ENCODE peak calls at places on chromosome 17, in ten cellular contexts. L is stomach, M is HepG2, S is GM12878, V is esophagus muscularis mucosa, H is SK-N-SH, B is suprapubic skin, R is K562, C is H1, Z is sigmoid colon. Q is an unnamed sample.
A peak's percentile ranks its signal among the peaks of the same experiment; 100 is the strongest.

GRCh38 chr17:7111784-7112526 is 2.7 kb downstream of the ASGR2 start:
- DNase-seq in H (no peak), L (no peak), C (no peak), V (no peak), S (no peak), R (no peak), M (peak; percentile 23), Z (no peak), B (no peak), Q (no peak)

GRCh38 chr17:81566461-81567126 is 14.4 kb upstream of the FAAP100 start:
- DNase-seq in R (no peak), B (no peak), Z (peak; percentile 90), V (no peak), C (no peak), M (no peak), S (no peak), H (peak; percentile 70), L (peak; percentile 84), Q (peak; percentile 78)

GRCh38 chr17:57634713-57635465 is 110.2 kb downstream of the CCDC182 start:
- DNase-seq in M (no peak), C (no peak), R (peak; percentile 70), L (no peak), V (no peak), Z (no peak), B (peak; percentile 16), S (no peak), H (no peak), Q (no peak)

GRCh38 chr17:12522743-12523181 is 142.9 kb upstream of the MYOCD start:
- DNase-seq in B (no peak), M (peak; percentile 29), C (no peak), L (peak; percentile 49), R (no peak), Z (no peak), V (no peak), S (no peak), H (no peak), Q (no peak)

GRCh38 chr17:7156342-7156940 is 22.7 kb downstream of the ASGR1 start:
- DNase-seq in L (no peak), R (peak; percentile 54), H (no peak), V (no peak), S (no peak), Z (no peak), M (peak; percentile 79), C (no peak), B (no peak), Q (no peak)

GRCh38 chr17:81527591-81528383 is at the start of gene FSCN2:
- DNase-seq in S (no peak), L (peak; percentile 42), H (no peak), R (no peak), C (no peak), B (no peak), M (no peak), V (no peak), Z (no peak), Q (no peak)

GRCh38 chr17:41823580-41823979 is 10.8 kb downstream of the FKBP10 start:
- DNase-seq in C (no peak), M (no peak), B (no peak), R (no peak), S (no peak), Z (no peak), H (no peak), V (no peak), L (no peak), Q (no peak)

GRCh38 chr17:41800601-41801373 is 11.0 kb downstream of the P3H4 start:
- DNase-seq in Z (peak; percentile 74), C (peak; percentile 87), B (no peak), L (peak; percentile 65), M (peak; percentile 86), V (no peak), H (peak; percentile 18), R (peak; percentile 80), S (no peak), Q (peak; percentile 46)

GRCh38 chr17:78325076-78325712 is 34.7 kb downstream of the SOCS3 start:
- DNase-seq in H (no peak), Z (peak; percentile 89), C (no peak), S (no peak), M (no peak), B (no peak), R (peak; percentile 36), L (no peak), V (no peak), Q (no peak)

GRCh38 chr17:78322858-78323455 is 36.9 kb downstream of the SOCS3 start:
- DNase-seq in M (no peak), S (no peak), H (peak; percentile 85), B (no peak), Z (peak; percentile 88), R (no peak), L (no peak), V (no peak), C (no peak), Q (no peak)

GRCh38 chr17:78324391-78325075 is 35.3 kb downstream of the SOCS3 start:
- DNase-seq in B (peak; percentile 90), L (no peak), C (peak; percentile 65), R (no peak), S (no peak), M (no peak), Z (peak; percentile 94), V (peak; percentile 97), H (peak; percentile 89), Q (peak; percentile 89)

GRCh38 chr17:78323821-78324390 is 36.0 kb downstream of the SOCS3 start:
- DNase-seq in V (no peak), Z (peak; percentile 53), M (no peak), L (no peak), H (peak; percentile 71), B (no peak), C (no peak), S (no peak), R (no peak), Q (no peak)

DNA sequence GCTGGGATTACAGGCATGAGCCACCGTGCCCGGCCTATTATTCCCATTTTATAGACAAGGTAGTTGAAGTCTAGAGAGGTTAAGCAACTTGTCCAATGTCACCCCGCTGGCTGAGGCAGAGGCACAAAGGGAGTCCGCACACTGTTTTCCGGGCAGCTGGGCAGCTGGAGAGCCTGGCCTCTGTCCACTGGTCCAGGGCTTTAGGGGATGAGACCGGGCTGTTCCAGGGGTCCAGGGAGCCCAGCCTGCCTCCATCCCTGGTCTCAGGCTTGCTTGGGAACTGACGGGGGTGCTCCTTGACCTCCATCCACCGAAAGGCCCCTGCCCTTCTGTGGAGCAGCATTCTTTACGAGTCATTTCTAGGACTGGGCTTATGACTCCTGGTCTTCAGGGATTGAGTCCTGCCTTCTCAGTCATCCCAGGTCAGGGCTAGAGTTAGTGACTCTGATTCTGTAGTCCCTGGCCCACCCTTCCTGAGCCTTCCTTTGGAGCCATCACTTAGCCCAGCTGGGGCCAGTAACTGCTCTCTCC is 37.5 kb downstream of the SOCS3 start:
- DNase-seq in B (no peak), V (no peak), L (no peak), S (no peak), H (no peak), C (no peak), Z (no peak), M (no peak), R (no peak), Q (no peak)
- H3K27me3 ChIP-seq in B (no peaks in the 10 kb centered on the region), V (no peaks in the 10 kb centered on the region), L (no peaks in the 10 kb centered on the region), S (no peaks in the 10 kb centered on the region), H (no peaks in the 10 kb centered on the region), C (no peaks in the 10 kb centered on the region), Z (no peaks in the 10 kb centered on the region), M (peaks cover 14% of the 10 kb centered on the region), R (no peaks in the 10 kb centered on the region), Q (no peaks in the 10 kb centered on the region)

GRCh38 chr17:2867441-2868424 is 71.5 kb downstream of the RAP1GAP2 start:
- DNase-seq in R (no peak), L (no peak), M (peak; percentile 87), B (no peak), H (no peak), V (no peak), S (no peak), Z (no peak), C (peak; percentile 67), Q (no peak)
- TF ChIP-seq EP300 in R (no peak), L (no peak), M (peak; percentile 59), B (no peak), H (no peak), V (no peak), S (no peak), Z (no peak), C (no peak), Q (no peak)

GRCh38 chr17:20142268-20142667 is 133.1 kb downstream of the SPECC1 start:
- DNase-seq in B (no peak), C (no peak), S (no peak), M (no peak), H (no peak), L (no peak), R (no peak), Z (no peak), V (no peak), Q (no peak)

GRCh38 chr17:20145567-20145966 is 136.4 kb downstream of the SPECC1 start:
- DNase-seq in H (no peak), S (no peak), L (no peak), V (peak; percentile 55), B (no peak), R (no peak), Z (no peak), C (no peak), M (no peak), Q (no peak)

GRCh38 chr17:20143740-20144139 is 134.6 kb downstream of the SPECC1 start:
- DNase-seq in L (no peak), V (peak; percentile 37), H (no peak), C (no peak), B (no peak), R (no peak), M (no peak), S (no peak), Z (no peak), Q (no peak)

DNA sequence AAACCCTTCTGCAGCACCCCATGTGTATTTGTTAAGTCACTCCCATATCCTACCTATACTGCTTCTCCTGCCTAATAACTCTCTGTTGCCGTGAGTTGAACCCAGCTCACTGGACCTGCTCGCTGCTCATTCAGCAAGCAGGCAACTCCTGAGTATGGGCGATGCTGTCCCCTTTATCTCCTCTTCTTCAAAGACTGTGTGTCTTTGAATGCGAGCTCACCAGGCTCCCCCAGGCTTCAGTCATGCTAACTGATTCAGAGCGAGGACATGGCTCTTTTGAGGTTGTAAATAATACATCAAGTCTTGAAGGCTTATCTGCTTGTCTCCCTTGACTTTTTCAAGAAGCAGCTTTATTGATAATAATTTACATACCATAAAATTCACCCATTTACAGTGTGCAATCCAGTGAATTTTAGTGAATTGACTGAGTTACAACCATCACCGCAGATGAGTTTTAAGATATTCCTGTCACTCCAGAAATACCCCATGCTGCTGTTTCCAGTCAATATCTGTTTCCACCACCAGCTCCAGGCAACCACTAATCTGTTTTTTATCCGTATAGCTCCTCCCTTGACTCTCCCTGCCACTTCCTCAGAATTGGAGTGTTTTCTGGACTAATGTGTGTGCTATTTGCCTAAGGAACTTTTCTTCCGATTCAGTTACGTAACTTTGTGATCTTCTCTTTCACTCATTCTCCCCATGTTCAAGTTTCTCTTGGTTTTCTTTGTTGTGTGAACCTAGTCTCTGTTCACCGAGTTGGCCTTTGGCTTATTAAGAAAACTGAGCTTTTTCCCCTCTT is 132.2 kb downstream of the SPECC1 start:
- DNase-seq in Z (no peak), R (no peak), M (no peak), C (no peak), S (no peak), V (no peak), L (no peak), H (no peak), B (no peak), Q (no peak)
- H3K27me3 ChIP-seq in Z (no peaks in the 10 kb centered on the region), R (no peaks in the 10 kb centered on the region), M (no peaks in the 10 kb centered on the region), C (no peaks in the 10 kb centered on the region), S (no peaks in the 10 kb centered on the region), V (no peaks in the 10 kb centered on the region), L (peaks cover 5% of the 10 kb centered on the region), H (no peaks in the 10 kb centered on the region), B (no peaks in the 10 kb centered on the region), Q (no peaks in the 10 kb centered on the region)

DNA sequence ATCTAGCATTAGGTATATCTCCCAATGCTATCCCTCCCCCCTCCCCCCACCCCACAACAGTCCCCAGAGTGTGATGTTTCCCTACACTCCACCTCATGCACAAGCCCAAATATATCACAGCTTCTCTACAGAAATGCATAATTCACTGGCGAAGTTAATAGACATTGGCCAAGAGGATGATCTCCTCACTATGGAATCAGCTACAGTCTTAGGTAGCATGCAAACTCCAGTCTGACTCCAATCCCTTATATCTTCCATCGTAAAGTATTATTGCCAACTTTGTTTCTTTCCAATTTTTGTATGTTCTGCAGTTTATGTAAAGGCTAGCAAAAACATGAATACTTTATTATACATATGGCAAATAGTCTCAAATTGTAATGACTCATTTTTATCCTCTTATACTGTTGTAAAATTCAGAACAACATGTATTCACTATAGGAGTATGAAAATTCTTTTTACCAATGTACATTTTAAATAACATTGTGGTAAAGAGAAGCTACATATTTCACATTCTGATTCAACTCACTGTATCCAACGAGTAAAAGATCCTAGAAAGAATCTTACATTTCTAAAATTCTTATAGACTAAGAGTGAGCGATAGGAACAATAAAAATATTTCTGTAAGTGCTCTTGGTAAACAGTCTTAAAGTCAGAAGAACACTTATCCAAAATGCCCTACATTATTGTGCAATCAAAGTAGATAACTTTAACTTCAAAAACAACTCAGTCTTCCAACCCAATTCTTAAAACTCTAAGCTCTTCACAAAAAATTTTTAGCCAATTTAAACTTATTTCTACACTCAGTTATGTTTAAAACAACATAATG is 833 bp downstream of the ABCA8 start:
- DNase-seq in M (no peak), L (no peak), S (no peak), C (no peak), Z (no peak), H (no peak), V (no peak), R (no peak), B (no peak), Q (no peak)
- TF ChIP-seq EP300 in M (no peak), L (no peak), S (no peak), C (no peak), Z (no peak), H (no peak), V (no peak), R (no peak), B (no peak), Q (no peak)